ENCODE peak calls at places on chromosomes 11 and 22, in five cellular contexts. Z, Y, C, P and G are unnamed samples. For H4K20me1, the result is how much of the 10 kb centered on the place peaks cover.

GRCh38 chr22:45518580-45518991 is 15.9 kb downstream of the FBLN1 start:
- DNase-seq in Z (no peak), Y (no peak), C (no peak), P (peak), G (no peak)

GRCh38 chr11:64786308-64786707 is 8.0 kb upstream of the SF1 start:
- DNase-seq in Z (no peak), Y (no peak), C (no peak), P (no peak), G (no peak)

GRCh38 chr11:47104337-47104950 is 72.2 kb downstream of the ARFGAP2 start:
- DNase-seq in Z (no peak), Y (no peak), C (no peak), P (no peak), G (peak)

GRCh38 chr11:110086892-110087309 is 6.3 kb upstream of the ZC3H12C start:
- DNase-seq in Z (no peak), Y (no peak), C (no peak), P (no peak), G (no peak)

GRCh38 chr11:14789879-14790484 is 102.0 kb downstream of the CYP2R1 start:
- DNase-seq in Z (no peak), Y (peak), C (no peak), P (no peak), G (no peak)

GRCh38 chr11:8068605-8069221 is 12.3 kb upstream of the TUB start:
- DNase-seq in Z (no peak), Y (peak), C (no peak), P (peak), G (no peak)

GRCh38 chr11:47946682-47947575 is 33.4 kb upstream of the PTPRJ start:
- DNase-seq in Z (no peak), Y (peak), C (no peak), P (no peak), G (peak)

GRCh38 chr11:19101803-19102520 is 15.0 kb upstream of the ZDHHC13 start:
- DNase-seq in Z (no peak), Y (no peak), C (no peak), P (no peak), G (no peak)

GRCh38 chr22:28934026-28934425 is 50.7 kb downstream of the ZNRF3 start:
- DNase-seq in Z (no peak), Y (no peak), C (no peak), P (no peak), G (no peak)

GRCh38 chr11:102497061-102497460 is 33.5 kb downstream of the MMP7 start:
- DNase-seq in Z (no peak), Y (no peak), C (no peak), P (no peak), G (no peak)

GRCh38 chr11:62926669-62927455 is 5.7 kb upstream of the CHRM1 start:
- DNase-seq in Z (no peak), Y (no peak), C (no peak), P (no peak), G (no peak)

GRCh38 chr22:41437198-41437597 is 9.4 kb downstream of the TOB2 start:
- DNase-seq in Z (no peak), Y (no peak), C (no peak), P (no peak), G (no peak)

GRCh38 chr11:89487016-89487415 is 4.2 kb downstream of the NOX4 start:
- DNase-seq in Z (no peak), Y (no peak), C (no peak), P (no peak), G (no peak)

GRCh38 chr22:22891139-22891621 is 3.6 kb downstream of the IGLL5 start:
- DNase-seq in Z (no peak), Y (no peak), C (no peak), P (no peak), G (no peak)

GRCh38 chr11:61966673-61967176 is 709 bp downstream of the FTH1 start:
- DNase-seq in Z (no peak), Y (peak), C (no peak), P (no peak), G (peak)

GRCh38 chr22:31262369-31263133 is 29.7 kb downstream of the PIK3IP1 start:
- DNase-seq in Z (no peak), Y (no peak), C (no peak), P (no peak), G (no peak)

GRCh38 chr11:14969922-14970323 is 2.2 kb downstream of the CALCA start:
- DNase-seq in Z (no peak), Y (peak), C (peak), P (peak), G (peak)

GRCh38 chr22:49524362-49524761 is 303.3 kb downstream of the BRD1 start:
- DNase-seq in Z (no peak), Y (no peak), C (no peak), P (no peak), G (no peak)

GRCh38 chr11:64802370-64803162 is 448 bp downstream of the MAP4K2 start:
- DNase-seq in Z (no peak), Y (no peak), C (peak), P (no peak), G (peak)

GRCh38 chr11:62370743-62371440 is 33.6 kb downstream of the ASRGL1 start:
- DNase-seq in Z (no peak), Y (no peak), C (no peak), P (no peak), G (peak)

GRCh38 chr11:30566482-30566881 is 19.7 kb downstream of the MPPED2 start:
- DNase-seq in Z (no peak), Y (no peak), C (no peak), P (no peak), G (no peak)

GRCh38 chr22:43467571-43467970 is 55.8 kb downstream of the MPPED1 start:
- DNase-seq in Z (no peak), Y (no peak), C (no peak), P (no peak), G (no peak)

GRCh38 chr11:64763804-64764611 is 4.2 kb upstream of the PYGM start:
- DNase-seq in Z (no peak), Y (no peak), C (no peak), P (no peak), G (no peak)

GRCh38 chr22:31150615-31151014 is 9.4 kb upstream of the RNF185 start:
- DNase-seq in Z (no peak), Y (no peak), C (no peak), P (peak), G (peak)

GRCh38 chr11:59416613-59417012 is 9.6 kb downstream of the OR5A2 start:
- DNase-seq in Z (no peak), Y (no peak), C (no peak), P (no peak), G (no peak)

GRCh38 chr22:36369922-36370781 is 17.6 kb downstream of the MYH9 start:
- DNase-seq in Z (no peak), Y (peak), C (no peak), P (peak), G (no peak)

GRCh38 chr11:25423436-25424184 is 908.3 kb upstream of the ANO3 start:
- DNase-seq in Z (no peak), Y (no peak), C (no peak), P (no peak), G (peak)

GRCh38 chr11:8239536-8240228 is 24.0 kb downstream of the LMO1 start:
- DNase-seq in Z (no peak), Y (no peak), C (no peak), P (no peak), G (no peak)

GRCh38 chr22:37010976-37011375 is 8.3 kb downstream of the TST start:
- DNase-seq in Z (no peak), Y (no peak), C (no peak), P (no peak), G (no peak)

DNA sequence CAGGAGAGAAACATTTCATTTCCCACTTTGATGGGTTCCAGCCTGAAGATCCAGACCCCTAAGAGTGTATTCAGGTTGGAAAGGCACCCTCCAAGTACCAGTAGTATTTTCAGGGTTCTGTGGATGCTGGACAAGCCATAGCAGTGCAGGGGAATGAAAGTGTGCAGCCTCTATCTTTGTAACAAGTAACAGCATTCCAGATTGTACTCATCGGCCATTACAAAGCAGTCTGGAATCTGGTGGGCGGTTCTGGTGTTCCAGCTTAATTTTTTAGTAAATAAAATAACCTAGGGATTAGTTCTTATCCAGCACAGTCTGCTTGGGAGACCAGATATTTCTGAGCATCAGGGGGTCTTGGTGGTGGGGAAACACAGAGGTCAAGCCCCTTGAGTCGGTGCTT is 22.6 kb downstream of the APLNR start:
- DNase-seq in Z (no peak), Y (no peak), C (no peak), P (no peak), G (no peak)
- TF ChIP-seq CTCF in Z (no peak), Y (no peak), C (no peak), P (no peak), G (no peak)

DNA sequence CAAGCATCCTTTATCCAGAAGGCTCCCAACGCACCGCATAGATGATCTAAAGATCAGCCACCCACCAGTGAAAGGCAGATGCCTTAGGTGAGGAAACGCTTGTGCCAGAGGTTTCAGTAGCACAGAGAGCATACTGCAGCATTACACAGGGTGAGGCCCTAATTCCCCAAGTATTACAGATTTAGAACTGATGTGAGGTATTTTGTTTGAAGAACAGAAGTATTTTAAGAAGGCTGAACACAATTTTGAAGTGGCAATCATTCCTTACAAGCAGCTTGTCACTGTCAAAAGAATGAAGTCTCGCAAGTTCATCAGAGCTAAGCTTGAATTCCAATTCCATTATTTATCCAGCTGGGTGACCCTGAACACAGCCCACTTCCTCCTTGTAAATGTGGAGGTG is 70.0 kb upstream of the FAT3 start:
- DNase-seq in Z (no peak), Y (no peak), C (no peak), P (no peak), G (no peak)
- H4K20me1 ChIP-seq in Z (under half), Y (under half), C (under half), P (under half), G (under half)

DNA sequence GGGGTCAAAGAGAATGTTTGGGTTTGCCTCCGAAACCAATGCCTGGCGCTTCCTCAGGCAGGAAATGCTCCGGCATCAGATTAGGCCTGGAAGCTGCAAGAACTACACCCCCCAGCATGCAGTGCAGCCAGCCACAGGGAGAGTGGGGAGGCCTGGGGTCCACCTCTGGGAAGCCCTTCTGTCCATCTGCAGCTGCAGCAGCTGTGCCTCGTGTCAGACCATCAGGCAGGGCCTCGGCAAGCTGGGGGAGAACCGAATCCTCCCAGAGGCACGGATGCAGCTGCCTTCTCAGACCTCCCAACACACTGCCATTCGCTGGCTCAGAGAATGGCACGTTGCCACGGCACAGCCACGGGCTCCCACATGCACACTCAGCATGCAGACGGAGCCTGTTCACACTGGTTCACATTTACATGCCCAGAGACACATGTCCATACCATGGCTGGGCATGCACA is 57.4 kb downstream of the NECTIN1 start:
- DNase-seq in Z (no peak), Y (no peak), C (no peak), P (no peak), G (no peak)
- TF ChIP-seq CREB1 in Z (no peak), Y (no peak), C (no peak), P (no peak), G (no peak)

GRCh38 chr11:100445231-100445735 is 241.8 kb upstream of the ARHGAP42 start:
- DNase-seq in Z (no peak), Y (no peak), C (no peak), P (no peak), G (peak)
- TF ChIP-seq CTCF in Z (no peak), Y (no peak), C (peak), P (no peak), G (peak)